ENCODE peak calls at places on chromosome 18, in nine cellular contexts. K is skeletal muscle cell; V is uterus; Q is stimulated activated CD8-positive, alpha-beta memory T cell treated with anti-CD3 and anti-CD28 coated beads, Interleukin-15, amount 100 ng/mL, for 24 hours; W is CD4-positive, alpha-beta T cell; I is K562; L is NCI-H1436; R is epithelial cell of proximal tubule; P is foreskin fibroblast. U is an unnamed sample.

GRCh38 chr18:11767329-11767728 is 78.3 kb downstream of the GNAL start:
- DNase-seq in Q (no peak), K (no peak), V (no peak), I (no peak), W (no peak), L (no peak), P (no peak), R (no peak), U (no peak)

GRCh38 chr18:11719050-11719449 is 30.0 kb downstream of the GNAL start:
- DNase-seq in K (no peak), R (no peak), P (no peak), Q (no peak), W (no peak), L (no peak), V (no peak), I (no peak), U (no peak)

GRCh38 chr18:24868331-24868730 is 407.9 kb downstream of the HRH4 start:
- DNase-seq in Q (no peak), R (no peak), W (no peak), I (no peak), P (no peak), V (no peak), L (no peak), K (no peak), U (no peak)

GRCh38 chr18:55868909-55869308 is 280.9 kb upstream of the TCF4 start:
- DNase-seq in Q (no peak), R (no peak), P (peak; percentile 31), V (no peak), L (no peak), W (no peak), K (no peak), I (no peak), U (no peak)

GRCh38 chr18:9221661-9222060 is 85.1 kb downstream of the ANKRD12 start:
- DNase-seq in L (no peak), K (no peak), Q (no peak), I (no peak), W (no peak), V (no peak), P (no peak), R (no peak), U (no peak)

GRCh38 chr18:45755936-45756335 is 32.0 kb downstream of the SLC14A1 start:
- DNase-seq in L (no peak), R (peak; percentile 55), I (no peak), W (no peak), K (peak; percentile 49), V (peak; percentile 49), Q (no peak), P (peak; percentile 75), U (no peak)

GRCh38 chr18:28478531-28478930 is 301.6 kb upstream of the CDH2 start:
- DNase-seq in V (no peak), L (no peak), W (no peak), I (no peak), R (no peak), Q (no peak), P (no peak), K (no peak), U (no peak)

GRCh38 chr18:36354989-36355388 is 57.5 kb downstream of the FHOD3 start:
- DNase-seq in L (no peak), Q (no peak), W (no peak), V (no peak), P (peak; percentile 83), I (no peak), K (peak; percentile 51), R (no peak), U (no peak)

GRCh38 chr18:47404845-47405244 is 153.4 kb upstream of the SKOR2 start:
- DNase-seq in I (no peak), Q (no peak), V (no peak), L (no peak), P (no peak), R (no peak), K (no peak), W (no peak), U (no peak)

GRCh38 chr18:29174891-29175290 is 998.0 kb upstream of the CDH2 start:
- DNase-seq in I (no peak), K (no peak), V (no peak), Q (no peak), W (no peak), L (no peak), R (no peak), P (no peak), U (no peak)

GRCh38 chr18:74063023-74063422 is 84.6 kb downstream of the FBXO15 start:
- DNase-seq in Q (no peak), R (no peak), W (no peak), P (no peak), I (peak; percentile 23), V (no peak), L (no peak), K (no peak), U (no peak)

GRCh38 chr18:48376406-48376805 is 32.8 kb downstream of the ZBTB7C start:
- DNase-seq in K (no peak), L (no peak), V (no peak), P (no peak), R (no peak), Q (no peak), I (no peak), W (no peak), U (no peak)

GRCh38 chr18:69635482-69635881 is 234.8 kb downstream of the DOK6 start:
- DNase-seq in I (no peak), L (no peak), Q (no peak), K (no peak), P (no peak), R (no peak), W (no peak), V (no peak), U (no peak)

GRCh38 chr18:50469380-50469781 is 90.5 kb upstream of the MAPK4 start:
- DNase-seq in K (no peak), V (no peak), L (no peak), I (no peak), Q (no peak), W (no peak), R (no peak), P (no peak), U (no peak)

GRCh38 chr18:49074505-49074904 is 123.7 kb upstream of the SMAD7 start:
- DNase-seq in P (no peak), W (no peak), I (no peak), V (no peak), L (no peak), K (no peak), R (no peak), Q (no peak), U (no peak)

GRCh38 chr18:44996261-44996660 is 315.6 kb downstream of the SETBP1 start:
- DNase-seq in V (no peak), W (no peak), Q (no peak), P (no peak), L (no peak), I (no peak), R (no peak), K (no peak), U (no peak)

GRCh38 chr18:63317556-63317946 is 2.0 kb downstream of the BCL2 start:
- DNase-seq in I (no peak), L (no peak), P (no peak), W (no peak), V (no peak), Q (no peak), R (no peak), K (no peak), U (no peak)

GRCh38 chr18:12839057-12839525 is 44.9 kb downstream of the PTPN2 start:
- DNase-seq in L (no peak), W (no peak), V (no peak), P (no peak), K (no peak), R (no peak), I (no peak), Q (no peak), U (no peak)

GRCh38 chr18:74163019-74163656 is 14.8 kb downstream of the TIMM21 start:
- DNase-seq in I (no peak), W (no peak), P (no peak), L (no peak), Q (no peak), R (no peak), K (no peak), V (no peak), U (no peak)

U was measured in NCI-H187.